ENCODE peak calls at places on chromosomes 13 and 19, in ten cellular contexts. X is NCI-H1105 treated with DMSO at 0.1 percent for 48 hours; Y is NCI-H1930; G is EL; D is brain microvascular endothelial cell; E is stimulated activated CD8-positive, alpha-beta memory T cell treated with anti-CD3 and anti-CD28 coated beads, Interleukin-4, amount 100 ng/mL, for 1 hour; C is left colon; H is RPMI7951; O is SHP77 treated with DMSO at 0.1 percent for 48 hours; J is body of pancreas. R is an unnamed sample.

GRCh38 chr13:76307157-76307556 is 579.0 kb downstream of the KCTD12 start:
- DNase-seq in X (no peak), Y (no peak), G (no peak), D (peak), E (no peak), C (no peak), H (no peak), O (no peak), J (no peak), R (peak)

GRCh38 chr13:84951128-84951527 is 848.1 kb downstream of the SLITRK6 start:
- DNase-seq in X (no peak), Y (no peak), G (no peak), D (no peak), E (no peak), C (no peak), H (no peak), O (no peak), J (no peak), R (peak)

GRCh38 chr19:49704888-49705642 is 14.1 kb downstream of the CPT1C start:
- DNase-seq in X (no peak), Y (no peak), G (no peak), D (no peak), E (no peak), C (no peak), H (no peak), O (no peak), J (no peak), R (no peak)

GRCh38 chr13:106496072-106496997 is 39.1 kb downstream of the EFNB2 start:
- DNase-seq in X (peak), Y (no peak), G (no peak), D (no peak), E (no peak), C (no peak), H (no peak), O (peak), J (no peak), R (no peak)

GRCh38 chr19:56538761-56539263 is at the start of gene ZFP28:
- DNase-seq in X (peak), Y (peak), G (no peak), D (no peak), E (no peak), C (peak), H (no peak), O (peak), J (peak), R (no peak)

GRCh38 chr19:13022859-13023636 is 27.8 kb downstream of the NFIX start:
- DNase-seq in X (peak), Y (no peak), G (peak), D (peak), E (no peak), C (peak), H (peak), O (no peak), J (peak), R (peak)

GRCh38 chr19:35908977-35909683 is 1.0 kb upstream of the TYROBP start:
- DNase-seq in X (no peak), Y (no peak), G (no peak), D (no peak), E (no peak), C (peak), H (no peak), O (no peak), J (no peak), R (no peak)

GRCh38 chr19:44499559-44499958 is 763 bp downstream of the ZNF180 start:
- DNase-seq in X (no peak), Y (no peak), G (peak), D (no peak), E (no peak), C (no peak), H (no peak), O (no peak), J (no peak), R (no peak)

GRCh38 chr19:17488593-17489391 is 18.5 kb downstream of the SLC27A1 start:
- DNase-seq in X (no peak), Y (no peak), G (no peak), D (no peak), E (peak), C (peak), H (no peak), O (no peak), J (peak), R (peak)

GRCh38 chr13:50161052-50161451 is 145.8 kb downstream of the KCNRG start:
- DNase-seq in X (no peak), Y (no peak), G (peak), D (peak), E (no peak), C (no peak), H (peak), O (no peak), J (no peak), R (peak)

GRCh38 chr13:44011036-44011435 is 131.3 kb downstream of the LACC1 start:
- DNase-seq in X (no peak), Y (no peak), G (peak), D (peak), E (no peak), C (no peak), H (peak), O (no peak), J (no peak), R (no peak)